ENCODE peak calls at places on chromosomes 16 and 17, in nine cellular contexts. H, I, Y, F, K, X, L, J and P are unnamed samples.
A peak's percentile ranks its signal among the peaks of the same experiment; 100 is the strongest.

GRCh38 chr17:42881768-42882565 is 18.6 kb upstream of the G6PC1 start:
- DNase-seq in Y (no peak), X (no peak), I (no peak), J (no peak), K (no peak), H (no peak), F (no peak), L (no peak), P (no peak)

GRCh38 chr17:78241277-78242023 is 10.0 kb downstream of the TMEM235 start:
- DNase-seq in H (peak; percentile 90), J (peak; percentile 73), K (no peak), X (peak; percentile 96), F (no peak), L (no peak), Y (peak; percentile 79), I (no peak), P (no peak)

GRCh38 chr17:42598905-42599304 is 10.3 kb downstream of the RETREG3 start:
- DNase-seq in F (no peak), K (no peak), Y (no peak), I (peak; percentile 33), J (no peak), L (no peak), H (no peak), X (no peak), P (no peak)

GRCh38 chr16:8740775-8741355 is 56.6 kb downstream of the TMEM186 start:
- DNase-seq in X (peak; percentile 100), J (no peak), I (peak; percentile 55), K (no peak), H (no peak), L (peak; percentile 32), Y (no peak), F (no peak), P (peak; percentile 34)

GRCh38 chr17:18156171-18156975 is 27.3 kb upstream of the ALKBH5 start:
- DNase-seq in X (no peak), I (no peak), H (no peak), Y (no peak), F (no peak), L (no peak), J (no peak), K (no peak), P (no peak)

GRCh38 chr16:70578035-70578434 is 54.4 kb downstream of the SF3B3 start:
- DNase-seq in F (no peak), Y (no peak), X (no peak), L (no peak), J (no peak), K (peak; percentile 34), H (no peak), I (no peak), P (no peak)

GRCh38 chr17:8277317-8277716 is 11.2 kb upstream of the RANGRF start:
- DNase-seq in F (no peak), L (no peak), J (no peak), H (no peak), X (no peak), I (peak; percentile 51), K (no peak), Y (no peak), P (no peak)

GRCh38 chr16:62213763-62214162 is 177.5 kb upstream of the CDH8 start:
- DNase-seq in I (no peak), H (no peak), L (no peak), X (peak; percentile 29), F (no peak), K (no peak), Y (no peak), J (peak; percentile 77), P (no peak)

GRCh38 chr17:4856937-4857314 is 23.8 kb downstream of the MINK1 start:
- DNase-seq in K (no peak), X (no peak), J (no peak), H (no peak), Y (no peak), L (no peak), F (no peak), I (no peak), P (no peak)

GRCh38 chr16:51143166-51143565 is 7.9 kb downstream of the SALL1 start:
- DNase-seq in J (no peak), I (no peak), L (no peak), K (no peak), H (no peak), Y (no peak), F (no peak), X (no peak), P (no peak)

GRCh38 chr16:51137097-51137496 is 14.0 kb downstream of the SALL1 start:
- DNase-seq in X (no peak), F (no peak), H (no peak), J (no peak), Y (no peak), K (no peak), I (no peak), L (no peak), P (no peak)

GRCh38 chr16:51139568-51139967 is 11.5 kb downstream of the SALL1 start:
- DNase-seq in I (no peak), L (no peak), K (no peak), Y (no peak), H (no peak), F (no peak), J (no peak), X (no peak), P (no peak)

GRCh38 chr16:51141541-51141940 is 9.5 kb downstream of the SALL1 start:
- DNase-seq in L (no peak), I (no peak), K (no peak), X (no peak), J (no peak), F (no peak), Y (no peak), H (no peak), P (no peak)

GRCh38 chr16:51140112-51140511 is 11.0 kb downstream of the SALL1 start:
- DNase-seq in F (no peak), L (no peak), H (no peak), I (no peak), J (no peak), Y (peak; percentile 29), K (no peak), X (no peak), P (no peak)
- TF ChIP-seq CTCF in F (no peak), L (no peak), H (no peak), I (no peak), J (peak; percentile 46), Y (no peak), K (no peak), X (peak; percentile 3), P (no peak)

DNA sequence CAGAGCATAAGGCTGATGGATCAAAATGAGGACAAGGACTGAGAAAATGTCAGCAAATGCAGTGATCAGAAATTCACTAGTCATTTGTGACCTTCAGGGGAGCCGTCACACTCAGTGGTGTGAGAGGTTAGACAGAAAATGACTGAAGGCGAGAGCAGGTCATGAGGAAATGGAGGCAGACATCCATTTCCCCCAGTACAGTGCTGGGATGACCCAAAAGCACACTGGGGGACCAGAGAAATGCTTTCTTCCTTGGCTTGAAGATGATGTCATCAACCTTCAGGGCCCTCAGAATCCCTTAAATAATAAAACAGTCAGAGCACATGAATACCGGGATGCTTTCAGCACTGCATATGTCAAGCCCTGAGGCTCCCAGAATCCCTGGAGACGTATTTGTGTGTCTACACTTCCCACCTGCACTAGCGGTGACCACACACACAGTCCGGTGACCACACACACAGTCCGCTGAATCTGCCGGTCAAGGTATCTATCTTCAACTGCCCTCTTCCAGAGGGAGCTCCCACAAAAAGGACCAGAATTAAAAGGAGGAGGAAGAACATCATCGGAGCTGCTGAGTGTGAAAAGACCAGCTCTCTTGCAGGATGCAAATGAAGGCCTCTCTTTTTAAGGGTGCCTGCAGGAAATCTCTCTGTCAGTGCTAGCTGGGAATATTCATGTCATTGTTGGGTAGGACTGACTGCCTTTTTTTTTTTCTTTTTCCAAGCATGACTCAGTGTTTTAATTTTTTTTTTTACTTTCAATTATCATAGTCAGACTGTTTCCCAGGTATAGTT is 8.2 kb downstream of the UBE2O start:
- DNase-seq in J (peak; percentile 73), L (no peak), K (no peak), H (no peak), X (no peak), F (no peak), Y (no peak), I (no peak), P (no peak)
- H3K4me3 ChIP-seq in J (peak overlapping the region; percentile 16), L (no peak overlapping the region), K (no peak overlapping the region), H (no peak overlapping the region), X (no peak overlapping the region), F (no peak overlapping the region), Y (no peak overlapping the region), I (no peak overlapping the region), P (no peak overlapping the region)

GRCh38 chr17:79937435-79937870 is 98.2 kb upstream of the CBX4 start:
- DNase-seq in I (no peak), F (no peak), L (no peak), K (no peak), H (no peak), Y (no peak), J (no peak), X (no peak), P (no peak)

GRCh38 chr17:79936661-79937434 is 97.6 kb upstream of the CBX4 start:
- DNase-seq in H (no peak), X (no peak), Y (no peak), L (no peak), J (no peak), K (no peak), F (peak; percentile 44), I (no peak), P (no peak)

GRCh38 chr17:79939755-79940154 is 95.9 kb downstream of the TBC1D16 start:
- DNase-seq in K (no peak), X (no peak), Y (no peak), I (no peak), F (no peak), L (no peak), H (no peak), J (no peak), P (no peak)

GRCh38 chr17:79938696-79939435 is 96.8 kb downstream of the TBC1D16 start:
- DNase-seq in K (no peak), Y (no peak), J (no peak), F (no peak), I (no peak), H (no peak), X (peak; percentile 79), L (no peak), P (no peak)

DNA sequence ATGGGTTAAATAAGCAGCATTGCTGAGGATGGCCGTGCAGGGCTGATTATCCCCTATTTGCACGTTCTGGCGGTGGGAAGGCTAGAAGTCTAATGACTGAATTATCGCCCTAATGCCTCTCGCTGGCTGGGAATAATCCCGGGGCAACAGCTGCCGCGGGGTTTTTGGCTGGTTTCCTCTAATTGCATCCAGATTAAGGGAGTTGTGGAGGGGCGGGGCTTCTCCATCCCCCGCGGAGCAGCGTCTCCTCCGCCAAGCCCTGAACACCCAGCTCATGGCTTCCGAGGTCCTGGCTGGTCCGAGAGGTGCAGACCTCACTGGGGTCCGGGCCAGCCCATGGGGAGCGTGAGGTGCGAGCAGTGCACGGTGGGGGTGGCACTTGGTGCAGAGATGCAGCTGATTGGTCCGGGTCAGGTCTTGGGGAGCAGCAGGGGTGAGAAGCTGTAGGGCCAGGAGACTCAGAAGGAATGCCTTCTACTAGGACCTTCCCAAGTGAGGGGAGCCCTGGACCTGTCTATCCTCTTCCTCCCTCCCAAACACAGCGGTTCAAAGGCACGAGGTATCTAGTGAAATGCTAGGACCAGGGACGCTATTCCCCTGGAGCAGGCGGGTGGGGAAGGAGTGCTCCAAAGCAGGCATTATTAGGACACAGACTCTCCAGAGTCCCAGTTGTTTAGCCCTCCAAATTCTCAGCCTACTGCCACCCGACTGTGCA is 97.5 kb downstream of the TBC1D16 start:
- DNase-seq in K (no peak), Y (peak; percentile 80), H (no peak), F (no peak), I (no peak), J (no peak), X (no peak), L (no peak), P (no peak)
- TF ChIP-seq POLR2AphosphoS5 in K (no peak), Y (no peak), H (no peak), F (no peak), I (no peak), J (no peak), X (no peak), L (no peak), P (no peak)

GRCh38 chr16:86594712-86595111 is 16.4 kb downstream of the FOXL1 start:
- DNase-seq in J (no peak), L (no peak), X (no peak), K (no peak), Y (no peak), H (no peak), F (no peak), I (no peak), P (peak; percentile 13)
- TF ChIP-seq CTCF in J (no peak), L (no peak), X (no peak), K (no peak), Y (no peak), H (no peak), F (no peak), I (no peak), P (no peak)